ENCODE peak calls at places on chromosomes 1 and 21, in six cellular contexts. B, K, H, O, N and M are unnamed samples.

GRCh38 chr1:21931171-21932093 is 5.7 kb downstream of the HSPG2 start:
- DNase-seq in B (no peak), K (no peak), H (peak), O (no peak), N (no peak), M (no peak)

GRCh38 chr1:100575406-100575805 is 37.5 kb downstream of the GPR88 start:
- DNase-seq in B (no peak), K (no peak), H (no peak), O (no peak), N (no peak), M (no peak)

GRCh38 chr1:54275349-54275748 is 75.4 kb downstream of the MRPL37 start:
- DNase-seq in B (no peak), K (no peak), H (no peak), O (no peak), N (no peak), M (no peak)

GRCh38 chr1:204345941-204346678 is 13.6 kb downstream of the PLEKHA6 start:
- DNase-seq in B (no peak), K (no peak), H (no peak), O (no peak), N (no peak), M (no peak)

GRCh38 chr1:8077120-8077573 is 51.0 kb upstream of the ERRFI1 start:
- DNase-seq in B (no peak), K (no peak), H (peak), O (no peak), N (no peak), M (peak)

GRCh38 chr1:7469255-7469938 is 301.7 kb upstream of the VAMP3 start:
- DNase-seq in B (no peak), K (no peak), H (peak), O (no peak), N (peak), M (no peak)

GRCh38 chr1:66022904-66023620 is 230.4 kb downstream of the PDE4B start:
- DNase-seq in B (no peak), K (no peak), H (no peak), O (no peak), N (no peak), M (peak)

GRCh38 chr1:216750031-216750627 is 26.9 kb upstream of the ESRRG start:
- DNase-seq in B (no peak), K (no peak), H (peak), O (no peak), N (peak), M (peak)

GRCh38 chr1:92797961-92798360 is 13.1 kb upstream of the EVI5 start:
- DNase-seq in B (no peak), K (no peak), H (no peak), O (no peak), N (no peak), M (no peak)

GRCh38 chr1:213327318-213327667 is 276.3 kb downstream of the RPS6KC1 start:
- DNase-seq in B (no peak), K (no peak), H (peak), O (no peak), N (no peak), M (no peak)

GRCh38 chr1:81584398-81584797 is 216.3 kb upstream of the ADGRL2 start:
- DNase-seq in B (no peak), K (no peak), H (no peak), O (no peak), N (no peak), M (no peak)

GRCh38 chr1:54107131-54107530 is 45.7 kb downstream of the CDCP2 start:
- DNase-seq in B (no peak), K (no peak), H (no peak), O (no peak), N (no peak), M (peak)

GRCh38 chr1:223319913-223320600 is 43.9 kb downstream of the SUSD4 start:
- DNase-seq in B (no peak), K (no peak), H (no peak), O (no peak), N (no peak), M (peak)

GRCh38 chr1:112808861-112809684 is 93.9 kb upstream of the PPM1J start:
- DNase-seq in B (peak), K (peak), H (peak), O (peak), N (peak), M (peak)

GRCh38 chr1:184242507-184242943 is 144.3 kb upstream of the C1orf21 start:
- DNase-seq in B (no peak), K (no peak), H (no peak), O (no peak), N (peak), M (peak)

GRCh38 chr1:185238447-185238846 is 78.6 kb downstream of the IVNS1ABP start:
- DNase-seq in B (no peak), K (no peak), H (no peak), O (no peak), N (no peak), M (no peak)

GRCh38 chr1:234533975-234534876 is 55.2 kb upstream of the TARBP1 start:
- DNase-seq in B (no peak), K (no peak), H (peak), O (no peak), N (peak), M (no peak)

GRCh38 chr1:59017501-59018231 is 233.8 kb upstream of the JUN start:
- DNase-seq in B (no peak), K (no peak), H (peak), O (no peak), N (no peak), M (no peak)

GRCh38 chr1:21663951-21664805 is 5.0 kb downstream of the RAP1GAP start:
- DNase-seq in B (no peak), K (no peak), H (no peak), O (no peak), N (no peak), M (peak)

GRCh38 chr1:40309374-40310128 is 7.5 kb downstream of the COL9A2 start:
- DNase-seq in B (no peak), K (no peak), H (no peak), O (no peak), N (no peak), M (peak)

GRCh38 chr21:34333150-34333739 is 30.6 kb upstream of the KCNE2 start:
- DNase-seq in B (no peak), K (no peak), H (no peak), O (no peak), N (no peak), M (no peak)

GRCh38 chr21:22842875-22843274 is 1844.7 kb downstream of the NCAM2 start:
- DNase-seq in B (no peak), K (no peak), H (no peak), O (no peak), N (no peak), M (peak)

GRCh38 chr1:114323959-114324825 is 170.5 kb upstream of the SYT6 start:
- DNase-seq in B (no peak), K (no peak), H (no peak), O (no peak), N (no peak), M (peak)

GRCh38 chr1:145895471-145895870 is 9.8 kb upstream of the ANKRD35 start:
- DNase-seq in B (no peak), K (no peak), H (no peak), O (no peak), N (no peak), M (no peak)

GRCh38 chr1:50930965-50931737 is 28.9 kb downstream of the FAF1 start:
- DNase-seq in B (no peak), K (no peak), H (no peak), O (peak), N (no peak), M (no peak)

GRCh38 chr1:110185181-110185580 is 24.9 kb upstream of the KCNC4 start:
- DNase-seq in B (no peak), K (no peak), H (no peak), O (no peak), N (peak), M (no peak)

GRCh38 chr1:4171480-4172450 is 271.7 kb upstream of the C1orf174 start:
- DNase-seq in B (no peak), K (no peak), H (no peak), O (no peak), N (no peak), M (no peak)

GRCh38 chr1:203996126-203996525 is 76.8 kb upstream of the SOX13 start:
- DNase-seq in B (no peak), K (no peak), H (no peak), O (no peak), N (peak), M (peak)

GRCh38 chr1:30273021-30273325 is 450.4 kb downstream of the MATN1 start:
- DNase-seq in B (no peak), K (no peak), H (no peak), O (no peak), N (no peak), M (no peak)

GRCh38 chr1:27363766-27364695 is 2.7 kb downstream of the MAP3K6 start:
- DNase-seq in B (no peak), K (no peak), H (no peak), O (no peak), N (no peak), M (peak)

GRCh38 chr1:67575861-67576260 is 109.1 kb upstream of the GADD45A start:
- DNase-seq in B (no peak), K (no peak), H (peak), O (no peak), N (no peak), M (no peak)

GRCh38 chr1:6105218-6105679 is 59.6 kb downstream of the KCNAB2 start:
- DNase-seq in B (no peak), K (no peak), H (no peak), O (no peak), N (no peak), M (no peak)

GRCh38 chr1:226938903-226939438 is 1.1 kb upstream of the COQ8A start:
- DNase-seq in B (no peak), K (no peak), H (no peak), O (no peak), N (peak), M (no peak)

GRCh38 chr1:118338991-118339390 is 154.0 kb upstream of the SPAG17 start:
- DNase-seq in B (no peak), K (no peak), H (no peak), O (no peak), N (no peak), M (no peak)

GRCh38 chr1:88985033-88985432 is 7.4 kb downstream of the KYAT3 start:
- DNase-seq in B (no peak), K (no peak), H (peak), O (no peak), N (no peak), M (no peak)